ENCODE peak calls at places on chromosomes 4 and X, in eight cellular contexts. S is keratinocyte, V is coronary artery, Z is tibial nerve, M is endothelial cell, O is nephron progenitor cell, D is kidney, W is GM12865. J is an unnamed sample.

GRCh38 chrX:40908857-40909475 is 173.6 kb upstream of the MED14 start:
- DNase-seq in W (no peak), V (no peak), S (no peak), O (no peak), M (no peak), D (no peak), Z (no peak), J (no peak)

GRCh38 chr4:142901166-142901662 is 55.1 kb upstream of the INPP4B start:
- DNase-seq in Z (no peak), V (no peak), S (no peak), D (no peak), W (no peak), M (no peak), O (no peak), J (no peak)

GRCh38 chrX:32293962-32294708 is 917.2 kb downstream of the DMD start:
- DNase-seq in S (no peak), D (no peak), Z (no peak), O (no peak), M (no peak), W (no peak), V (no peak), J (no peak)

GRCh38 chr4:4480205-4480604 is 61.6 kb downstream of the STX18 start:
- DNase-seq in S (no peak), W (no peak), M (no peak), V (no peak), D (no peak), O (no peak), Z (no peak), J (no peak)

GRCh38 chrX:39848900-39849299 is 248.9 kb downstream of the BCOR start:
- DNase-seq in S (no peak), Z (no peak), O (no peak), W (no peak), D (no peak), V (no peak), M (no peak), J (no peak)

GRCh38 chrX:151386838-151387459 is 10.1 kb upstream of the VMA21 start:
- DNase-seq in D (no peak), W (no peak), V (no peak), O (no peak), S (no peak), M (no peak), Z (no peak), J (no peak)

GRCh38 chr4:182307746-182308145 is 64.5 kb downstream of the TENM3 start:
- DNase-seq in V (no peak), O (no peak), W (no peak), S (peak; percentile 89), M (no peak), D (no peak), Z (peak; percentile 24), J (no peak)

GRCh38 chrX:45900751-45901150 is 644.5 kb downstream of the ZNF674 start:
- DNase-seq in W (no peak), M (no peak), S (no peak), D (no peak), O (no peak), V (no peak), Z (no peak), J (no peak)

GRCh38 chr4:87974856-87975462 is 555 bp upstream of the SPP1 start:
- DNase-seq in Z (no peak), S (no peak), V (no peak), M (no peak), D (peak; percentile 87), W (no peak), O (no peak), J (no peak)

GRCh38 chrX:70998402-70999027 is 67.6 kb upstream of the SLC7A3 start:
- DNase-seq in O (peak; percentile 27), S (peak; percentile 38), W (peak; percentile 31), M (peak; percentile 15), Z (no peak), D (no peak), V (no peak), J (no peak)

GRCh38 chrX:20378291-20378920 is 111.7 kb upstream of the RPS6KA3 start:
- DNase-seq in W (peak; percentile 65), O (no peak), Z (no peak), S (no peak), D (no peak), M (no peak), V (no peak), J (no peak)

GRCh38 chr4:105145913-105146285 is 777 bp upstream of the TET2 start:
- DNase-seq in W (peak; percentile 46), Z (no peak), O (no peak), S (no peak), M (peak; percentile 16), V (no peak), D (peak; percentile 81), J (no peak)

GRCh38 chr4:23484689-23485088 is 405.2 kb downstream of the PPARGC1A start:
- DNase-seq in D (no peak), O (no peak), W (no peak), S (no peak), M (no peak), V (no peak), Z (no peak), J (no peak)

GRCh38 chrX:68571292-68572256 is 72.7 kb downstream of the YIPF6 start:
- DNase-seq in O (no peak), W (peak; percentile 59), Z (no peak), S (peak; percentile 32), M (no peak), D (no peak), V (no peak), J (no peak)

GRCh38 chrX:129523076-129524055 is at the start of gene SMARCA1:
- DNase-seq in W (no peak), D (peak; percentile 75), V (peak; percentile 75), O (peak; percentile 73), M (peak; percentile 40), S (no peak), Z (peak; percentile 11), J (peak; percentile 55)

GRCh38 chr4:7186081-7186480 is 6.3 kb upstream of the SORCS2 start:
- DNase-seq in D (peak; percentile 45), W (no peak), M (peak; percentile 64), Z (peak; percentile 12), V (peak; percentile 68), O (peak; percentile 59), S (no peak), J (peak; percentile 49)

GRCh38 chrX:38862100-38862499 is 60.8 kb downstream of the MID1IP1 start:
- DNase-seq in M (no peak), D (no peak), Z (no peak), O (no peak), V (no peak), W (no peak), S (no peak), J (no peak)

GRCh38 chr4:56979674-56980073 is 978 bp downstream of the POLR2B start:
- DNase-seq in Z (no peak), O (peak; percentile 33), S (no peak), D (no peak), V (no peak), W (peak; percentile 76), M (peak; percentile 39), J (peak; percentile 43)

GRCh38 chr4:96483308-96484030 is 643.6 kb downstream of the PDHA2 start:
- DNase-seq in S (no peak), O (no peak), V (no peak), M (no peak), D (no peak), W (no peak), Z (no peak), J (no peak)

GRCh38 chr4:158067646-158068045 is 105.2 kb downstream of the GASK1B start:
- DNase-seq in D (no peak), Z (no peak), M (no peak), V (no peak), W (no peak), S (no peak), O (no peak), J (no peak)

GRCh38 chr4:3532714-3533336 is 603 bp upstream of the LRPAP1 start:
- DNase-seq in S (no peak), V (no peak), M (no peak), Z (no peak), O (no peak), D (no peak), W (no peak), J (no peak)

GRCh38 chr4:112214397-112215264 is 17.0 kb upstream of the AP1AR start:
- DNase-seq in W (no peak), Z (no peak), D (no peak), M (no peak), V (no peak), S (no peak), O (no peak), J (no peak)

GRCh38 chr4:169968999-169969398 is 57.2 kb downstream of the MFAP3L start:
- DNase-seq in M (no peak), D (no peak), Z (no peak), V (no peak), S (no peak), O (no peak), W (no peak), J (no peak)

DNA sequence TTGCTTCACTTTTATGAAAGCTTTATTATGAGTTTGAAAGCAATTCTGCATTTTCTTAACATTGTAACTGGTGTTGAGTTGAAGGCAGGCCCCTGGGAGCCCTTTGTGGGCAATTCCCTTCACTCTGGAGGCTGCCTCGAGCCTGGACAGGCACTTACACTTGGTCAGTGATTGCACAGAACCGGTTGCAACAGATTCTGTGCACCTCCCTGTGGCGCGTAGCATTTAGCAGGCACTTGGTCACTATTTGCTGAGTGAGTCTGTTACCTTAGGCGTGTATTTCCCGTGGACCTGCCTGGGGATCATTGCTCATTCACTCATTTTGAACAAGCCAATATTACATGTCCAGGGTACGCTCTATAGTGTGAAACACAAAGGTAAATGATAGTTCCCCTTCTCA is 80.4 kb downstream of the PTTG2 start:
- DNase-seq in W (no peak), V (no peak), M (no peak), O (no peak), Z (no peak), D (no peak), S (no peak), J (no peak)
- TF ChIP-seq CTCF in W (no peak), V (no peak), M (no peak), O (no peak), Z (no peak), D (no peak), S (no peak), J (no peak)

GRCh38 chr4:150722908-150723362 is 141.0 kb downstream of the MAB21L2 start:
- DNase-seq in D (peak; percentile 82), V (peak; percentile 93), Z (peak; percentile 21), S (peak; percentile 36), M (no peak), W (no peak), O (no peak), J (no peak)
- TF ChIP-seq CTCF in D (peak; percentile 34), V (peak; percentile 27), Z (no peak), S (peak; percentile 52), M (no peak), W (no peak), O (no peak), J (no peak)

DNA sequence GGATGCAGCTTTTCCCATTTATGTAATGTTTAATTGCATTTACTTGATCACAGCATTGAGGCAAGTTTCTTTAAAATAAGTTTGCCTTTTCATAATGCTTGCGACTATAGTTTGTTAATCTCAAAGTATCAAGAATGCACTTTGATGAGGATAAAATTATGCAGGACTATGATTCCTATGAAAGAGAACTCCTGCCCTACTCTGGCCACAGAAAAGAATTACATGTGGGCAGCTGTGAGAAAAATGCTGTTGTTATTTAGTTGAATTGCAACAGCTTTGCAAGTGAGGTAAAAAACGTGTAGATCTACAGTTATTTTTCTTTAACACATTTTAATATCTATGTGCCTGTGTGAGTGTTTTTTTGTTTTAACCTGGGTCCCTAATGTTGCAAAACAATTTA is 12.5 kb upstream of the OSTC start:
- DNase-seq in D (no peak), S (no peak), M (no peak), W (no peak), O (no peak), V (no peak), Z (no peak), J (no peak)
- TF ChIP-seq CTCF in D (no peak), S (no peak), M (no peak), W (no peak), O (peak; percentile 13), V (no peak), Z (no peak), J (no peak)

GRCh38 chr4:132818091-132818490 is 331.0 kb upstream of the PCDH10 start:
- DNase-seq in D (no peak), S (no peak), V (no peak), O (peak; percentile 26), Z (no peak), M (peak; percentile 16), W (no peak), J (peak; percentile 18)
- TF ChIP-seq CTCF in D (no peak), S (no peak), V (no peak), O (peak; percentile 23), Z (no peak), M (peak; percentile 36), W (no peak), J (no peak)